ENCODE peak calls at places on chromosomes 3 and 15, in nine cellular contexts. J, D, C, M, L, P, Q, B and W are unnamed samples.
A peak's percentile ranks its signal among the peaks of the same experiment; 100 is the strongest.

GRCh38 chr15:27058939-27059338 is 88.0 kb downstream of the GABRG3 start:
- DNase-seq in J (no peak), D (no peak), C (no peak), M (no peak), L (no peak), P (no peak), Q (no peak), B (no peak), W (no peak)

GRCh38 chr15:41727143-41727542 is 47.1 kb upstream of the MAPKBP1 start:
- DNase-seq in J (no peak), D (no peak), C (no peak), M (no peak), L (no peak), P (no peak), Q (peak; percentile 37), B (no peak), W (peak; percentile 36)

GRCh38 chr3:125395091-125395490 is 20.0 kb upstream of the ZNF148 start:
- DNase-seq in J (no peak), D (no peak), C (no peak), M (no peak), L (no peak), P (peak; percentile 11), Q (no peak), B (no peak), W (no peak)

GRCh38 chr3:25386686-25387271 is 41.3 kb upstream of the RARB start:
- DNase-seq in J (no peak), D (no peak), C (no peak), M (no peak), L (no peak), P (no peak), Q (no peak), B (no peak), W (no peak)

GRCh38 chr15:65532738-65533051 is 2.4 kb downstream of the HACD3 start:
- DNase-seq in J (no peak), D (peak; percentile 6), C (no peak), M (no peak), L (no peak), P (no peak), Q (no peak), B (no peak), W (peak; percentile 40)

GRCh38 chr15:78533331-78533730 is 6.9 kb upstream of the PSMA4 start:
- DNase-seq in J (no peak), D (no peak), C (no peak), M (no peak), L (no peak), P (no peak), Q (no peak), B (no peak), W (no peak)

GRCh38 chr3:77254967-77255831 is 215.3 kb downstream of the ROBO2 start:
- DNase-seq in J (no peak), D (peak; percentile 36), C (no peak), M (peak; percentile 14), L (no peak), P (peak; percentile 66), Q (peak; percentile 56), B (no peak), W (peak; percentile 30)

GRCh38 chr3:25033407-25034029 is 394.5 kb upstream of the RARB start:
- DNase-seq in J (peak; percentile 7), D (peak; percentile 57), C (no peak), M (no peak), L (peak; percentile 37), P (peak; percentile 66), Q (no peak), B (peak; percentile 28), W (no peak)

GRCh38 chr3:159803444-159803843 is 185.2 kb upstream of the IL12A start:
- DNase-seq in J (no peak), D (no peak), C (no peak), M (no peak), L (no peak), P (no peak), Q (peak; percentile 56), B (no peak), W (no peak)

GRCh38 chr3:71112576-71112975 is 471.0 kb downstream of the FOXP1 start:
- DNase-seq in J (no peak), D (no peak), C (no peak), M (no peak), L (no peak), P (no peak), Q (no peak), B (no peak), W (no peak)

GRCh38 chr3:195037017-195037373 is 234.0 kb downstream of the XXYLT1 start:
- DNase-seq in J (no peak), D (no peak), C (no peak), M (no peak), L (peak; percentile 31), P (no peak), Q (no peak), B (no peak), W (no peak)